ENCODE peak calls at places on chromosomes 7 and 10, in six cellular contexts. M is GM12865, D is IMR-90, X is RWPE1, U is MM.1S, L is left lung. N is an unnamed sample.

GRCh38 chr10:124225468-124226270 is 132.3 kb upstream of the CHST15 start:
- DNase-seq in D (no peak), X (no peak), M (peak; percentile 67), L (no peak), U (peak; percentile 35), N (peak; percentile 42)

GRCh38 chr7:5634107-5634950 is 147.1 kb downstream of the RNF216 start:
- DNase-seq in X (no peak), D (peak; percentile 94), M (no peak), L (no peak), U (no peak), N (no peak)

GRCh38 chr7:127251048-127251451 is 1.7 kb downstream of the GRM8 start:
- DNase-seq in M (no peak), L (no peak), U (no peak), D (no peak), X (no peak), N (peak; percentile 16)

GRCh38 chr10:130801784-130802183 is 509.7 kb downstream of the TCERG1L start:
- DNase-seq in L (no peak), M (no peak), X (no peak), U (no peak), D (no peak), N (no peak)

GRCh38 chr7:46786221-46786951 is 795.5 kb downstream of the TNS3 start:
- DNase-seq in X (peak; percentile 56), L (no peak), U (no peak), M (no peak), D (peak; percentile 43), N (no peak)

GRCh38 chr10:127090135-127090534 is 106.3 kb downstream of the INSYN2A start:
- DNase-seq in M (no peak), X (no peak), U (no peak), L (no peak), D (no peak), N (no peak)

GRCh38 chr10:113666682-113667252 is 2.9 kb upstream of the NRAP start:
- DNase-seq in X (no peak), M (peak; percentile 76), U (no peak), D (peak; percentile 60), L (no peak), N (peak; percentile 57)

GRCh38 chr10:120980316-120980975 is 129.3 kb downstream of the WDR11 start:
- DNase-seq in M (no peak), X (no peak), L (no peak), D (no peak), U (no peak), N (no peak)

GRCh38 chr10:10629512-10629911 is 388.2 kb upstream of the CELF2 start:
- DNase-seq in X (no peak), M (no peak), U (no peak), D (peak; percentile 34), L (no peak), N (no peak)

GRCh38 chr7:150365673-150366398 is 2.8 kb upstream of the REPIN1 start:
- DNase-seq in X (no peak), M (no peak), L (no peak), D (no peak), U (no peak), N (no peak)

GRCh38 chr7:47651355-47652317 is 69.7 kb upstream of the TNS3 start:
- DNase-seq in D (peak; percentile 99), U (no peak), L (no peak), X (peak; percentile 42), M (no peak), N (no peak)

GRCh38 chr7:103712991-103713778 is 267.2 kb upstream of the SLC26A5 start:
- DNase-seq in U (no peak), L (no peak), D (peak; percentile 27), X (no peak), M (no peak), N (no peak)

GRCh38 chr10:63208981-63209380 is 75.9 kb downstream of the NRBF2 start:
- DNase-seq in D (peak; percentile 75), M (no peak), L (no peak), X (no peak), U (no peak), N (no peak)

GRCh38 chr10:11272915-11273389 is 255.3 kb downstream of the CELF2 start:
- DNase-seq in M (peak; percentile 87), D (no peak), X (no peak), U (no peak), L (no peak), N (peak; percentile 52)

GRCh38 chr7:150969483-150969874 is 8.6 kb downstream of the KCNH2 start:
- DNase-seq in X (no peak), U (no peak), M (no peak), D (no peak), L (peak; percentile 49), N (no peak)

GRCh38 chr7:24959735-24960485 is 20.1 kb downstream of the OSBPL3 start:
- DNase-seq in M (no peak), D (no peak), U (no peak), X (no peak), L (no peak), N (no peak)

GRCh38 chr7:51289608-51290370 is 26.8 kb downstream of the COBL start:
- DNase-seq in U (no peak), X (no peak), L (no peak), M (no peak), D (no peak), N (no peak)

GRCh38 chr10:112092529-112092928 is 91.0 kb downstream of the GPAM start:
- DNase-seq in L (no peak), D (no peak), U (no peak), X (no peak), M (no peak), N (no peak)

GRCh38 chr7:44981035-44981706 is 2.4 kb upstream of the MYO1G start:
- DNase-seq in U (peak; percentile 45), M (peak; percentile 57), L (no peak), X (no peak), D (no peak), N (peak; percentile 8)

GRCh38 chr10:128318868-128319267 is 192.6 kb upstream of the MKI67 start:
- DNase-seq in U (no peak), M (no peak), D (no peak), X (no peak), L (no peak), N (no peak)

GRCh38 chr10:116741391-116742351 is 695 bp downstream of the HSPA12A start:
- DNase-seq in X (peak; percentile 51), L (no peak), D (no peak), M (no peak), U (no peak), N (no peak)

GRCh38 chr10:129562487-129562886 is 95.4 kb downstream of the MGMT start:
- DNase-seq in U (no peak), L (no peak), M (no peak), D (no peak), X (no peak), N (no peak)

GRCh38 chr7:37901890-37902524 is 14.6 kb downstream of the SFRP4 start:
- DNase-seq in D (peak; percentile 4), M (no peak), U (no peak), L (no peak), X (peak; percentile 11), N (no peak)
- TF ChIP-seq CTCF in D (no peak), M (no peak), U (no peak), L (no peak), X (no peak), N (no peak)

DNA sequence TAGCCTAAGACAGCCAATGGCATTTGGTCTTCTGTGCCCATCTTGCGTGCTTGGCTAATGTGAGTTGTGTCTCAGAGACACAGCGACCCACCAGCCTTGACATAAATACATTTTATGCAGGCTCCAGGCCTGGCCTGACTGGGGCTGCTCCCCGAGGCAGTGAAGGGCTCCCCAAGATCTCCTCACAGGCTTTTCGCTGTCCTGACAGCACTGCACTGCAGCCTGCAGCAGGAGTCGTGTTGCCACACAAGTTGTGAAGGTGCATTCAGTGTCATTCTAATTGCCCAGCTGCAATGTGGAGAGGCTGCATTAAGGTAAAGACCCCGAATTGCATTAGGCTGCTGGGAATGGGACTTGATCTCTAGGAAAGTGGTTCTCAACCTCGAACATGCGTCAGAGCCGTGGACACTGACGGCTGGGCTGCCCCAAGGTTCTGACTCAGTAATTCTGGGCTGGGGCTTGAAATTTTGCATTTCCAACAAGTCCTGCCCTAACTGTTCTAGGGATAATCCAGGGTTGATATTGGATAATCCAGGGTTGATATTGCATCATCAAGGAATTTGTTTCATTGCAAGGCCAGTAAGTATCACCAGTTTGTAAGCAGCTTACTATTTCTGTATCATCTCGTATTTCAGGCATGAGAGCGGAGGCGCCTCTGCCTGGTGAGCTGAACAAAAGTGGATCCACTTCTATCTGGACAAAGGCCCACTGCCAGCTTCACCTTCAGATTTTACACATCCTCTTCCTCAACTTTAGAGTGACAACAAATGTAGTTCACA is 108.7 kb upstream of the INSIG1 start:
- DNase-seq in M (no peak), U (no peak), X (peak; percentile 12), D (peak; percentile 53), L (no peak), N (no peak)
- TF ChIP-seq CTCF in M (no peak), U (no peak), X (no peak), D (no peak), L (no peak), N (no peak)

GRCh38 chr10:60508037-60508436 is 118.4 kb upstream of the ANK3 start:
- DNase-seq in D (no peak), U (no peak), L (no peak), M (no peak), X (no peak), N (no peak)

GRCh38 chr10:60497364-60497763 is 107.7 kb upstream of the ANK3 start:
- DNase-seq in L (no peak), U (no peak), D (no peak), X (no peak), M (no peak), N (no peak)

DNA sequence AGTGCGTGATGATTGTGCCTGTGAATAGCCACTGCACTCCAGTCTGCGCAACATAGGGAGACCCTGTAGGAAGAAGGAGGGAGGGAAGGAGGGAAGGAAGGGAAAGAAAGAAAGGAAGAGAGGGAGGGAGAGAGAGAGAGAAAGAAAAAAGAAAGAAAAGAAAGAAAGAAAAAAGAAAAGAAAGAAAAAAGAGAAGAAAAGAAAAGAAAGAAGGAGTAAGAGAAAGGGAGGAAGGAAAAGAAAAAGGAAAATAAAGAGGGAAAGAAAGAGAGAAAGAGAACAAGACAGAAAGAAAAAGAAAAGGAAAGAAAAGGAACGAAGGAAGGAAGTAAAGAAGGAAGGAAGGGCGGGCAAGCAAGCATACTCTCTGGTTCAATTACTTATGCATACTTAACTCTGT is 112.9 kb upstream of the ANK3 start:
- DNase-seq in M (no peak), U (no peak), L (no peak), D (no peak), X (no peak), N (no peak)
- TF ChIP-seq CTCF in M (no peak), U (no peak), L (no peak), D (no peak), X (no peak), N (no peak)

GRCh38 chr7:147300293-147300692 is 1183.7 kb downstream of the CNTNAP2 start:
- DNase-seq in U (no peak), D (no peak), L (no peak), X (no peak), M (no peak), N (no peak)

GRCh38 chr7:147311332-147311731 is 1194.7 kb downstream of the CNTNAP2 start:
- DNase-seq in M (no peak), X (no peak), U (no peak), L (no peak), D (no peak), N (no peak)

GRCh38 chr7:147308539-147308938 is 1191.9 kb downstream of the CNTNAP2 start:
- DNase-seq in U (no peak), L (no peak), D (no peak), X (no peak), M (no peak), N (no peak)

GRCh38 chr7:147305827-147306226 is 1189.2 kb downstream of the CNTNAP2 start:
- DNase-seq in U (no peak), D (no peak), M (no peak), L (no peak), X (no peak), N (no peak)
- TF ChIP-seq CTCF in U (no peak), D (no peak), M (no peak), L (no peak), X (no peak), N (no peak)

N was measured in GM20000.